ENCODE peak calls at places on chromosomes 7 and 10, in four cellular contexts. U is aorta, B is EH, S is colonic mucosa. P is an unnamed sample.

GRCh38 chr10:118776033-118776432 is 21.3 kb upstream of the CACUL1 start:
- DNase-seq in U (no peak), B (no peak), S (no peak), P (no peak)

GRCh38 chr7:148624735-148625134 is 34.2 kb downstream of the C7orf33 start:
- DNase-seq in U (no peak), B (no peak), S (no peak), P (no peak)

GRCh38 chr7:100865971-100866720 is 1.0 kb upstream of the TRIP6 start:
- DNase-seq in U (peak), B (peak), S (peak), P (no peak)

GRCh38 chr7:2811476-2812118 is 32.5 kb downstream of the GNA12 start:
- DNase-seq in U (no peak), B (peak), S (no peak), P (no peak)

GRCh38 chr10:28991326-28991725 is 297.5 kb upstream of the LYZL1 start:
- DNase-seq in U (peak), B (peak), S (peak), P (no peak)

GRCh38 chr7:36796850-36797618 is 72.7 kb upstream of the AOAH start:
- DNase-seq in U (no peak), B (no peak), S (peak), P (no peak)

GRCh38 chr7:36045830-36046341 is 107.2 kb upstream of the EEPD1 start:
- DNase-seq in U (no peak), B (no peak), S (no peak), P (peak)

GRCh38 chr7:155857141-155857540 is 44.9 kb upstream of the SHH start:
- DNase-seq in U (no peak), B (no peak), S (peak), P (no peak)

GRCh38 chr7:151542606-151543130 is 23.0 kb upstream of the RHEB start:
- DNase-seq in U (no peak), B (no peak), S (no peak), P (no peak)

GRCh38 chr7:29609162-29610030 is 45.8 kb downstream of the PRR15 start:
- DNase-seq in U (no peak), B (peak), S (peak), P (peak)

GRCh38 chr10:131724891-131725735 is 175.7 kb upstream of the PPP2R2D start:
- DNase-seq in U (peak), B (no peak), S (peak), P (peak)

GRCh38 chr7:41984888-41985287 is 252.1 kb downstream of the GLI3 start:
- DNase-seq in U (no peak), B (peak), S (no peak), P (no peak)

GRCh38 chr10:111273635-111274034 is 196.8 kb downstream of the ADRA2A start:
- DNase-seq in U (no peak), B (no peak), S (no peak), P (no peak)

GRCh38 chr10:126930506-126931458 is 25.6 kb downstream of the DOCK1 start:
- DNase-seq in U (no peak), B (peak), S (no peak), P (no peak)

GRCh38 chr7:50851451-50851850 is 68.8 kb upstream of the GRB10 start:
- DNase-seq in U (no peak), B (peak), S (no peak), P (no peak)

GRCh38 chr10:112435013-112435619 is 11.6 kb downstream of the ZDHHC6 start:
- DNase-seq in U (no peak), B (peak), S (no peak), P (no peak)

GRCh38 chr7:4519819-4520520 is 162.1 kb upstream of the FOXK1 start:
- DNase-seq in U (no peak), B (no peak), S (no peak), P (peak)

GRCh38 chr7:158863611-158864506 is 7.5 kb downstream of the DYNC2I1 start:
- DNase-seq in U (peak), B (peak), S (peak), P (no peak)

GRCh38 chr7:90345548-90346319 is 782 bp upstream of the GTPBP10 start:
- DNase-seq in U (no peak), B (peak), S (peak), P (no peak)

GRCh38 chr10:73586583-73586984 is 4.6 kb downstream of the USP54 start:
- DNase-seq in U (no peak), B (peak), S (peak), P (no peak)